ENCODE peak calls at places on chromosome 11, in four cellular contexts. One of them, this sample, is unnamed.
A peak's percentile ranks its signal among the peaks of the same experiment; 100 is the strongest.

GRCh38 chr11:57786436-57786835 is 24.8 kb downstream of the CTNND1 start:
- DNase-seq in WTC11: no peak
- DNase-seq in K562: no peak
- DNase-seq in HepG2: no peak
- DNase-seq in this sample: no peak

GRCh38 chr11:57648791-57649735 is 649 bp downstream of the YPEL4 start:
- DNase-seq in WTC11: peak; percentile 40
- DNase-seq in K562: no peak
- DNase-seq in HepG2: no peak
- DNase-seq in this sample: no peak

GRCh38 chr11:66820381-66820780 is 22.9 kb upstream of the RCE1 start:
- DNase-seq in WTC11: no peak
- DNase-seq in K562: no peak
- DNase-seq in HepG2: no peak
- DNase-seq in this sample: no peak

GRCh38 chr11:63686912-63687311 is 5.6 kb downstream of the RTN3 start:
- DNase-seq in WTC11: no peak
- DNase-seq in K562: no peak
- DNase-seq in HepG2: no peak
- DNase-seq in this sample: no peak

GRCh38 chr11:102864724-102865123 is 10.1 kb downstream of the MMP12 start:
- DNase-seq in WTC11: no peak
- DNase-seq in K562: no peak
- DNase-seq in HepG2: no peak
- DNase-seq in this sample: no peak

GRCh38 chr11:43992138-43992537 is 49.7 kb downstream of the C11orf96 start:
- DNase-seq in WTC11: no peak
- DNase-seq in K562: no peak
- DNase-seq in HepG2: no peak
- DNase-seq in this sample: no peak

GRCh38 chr11:77771135-77771534 is 49.4 kb downstream of the RSF1 start:
- DNase-seq in WTC11: no peak
- DNase-seq in K562: no peak
- DNase-seq in HepG2: no peak
- DNase-seq in this sample: no peak

GRCh38 chr11:15770798-15771414 is 585.4 kb downstream of the SOX6 start:
- DNase-seq in WTC11: peak; percentile 77
- DNase-seq in K562: peak; percentile 57
- DNase-seq in HepG2: peak; percentile 25
- DNase-seq in this sample: peak; percentile 29

GRCh38 chr11:74179234-74180126 is 8.4 kb downstream of the PPME1 start:
- DNase-seq in WTC11: no peak
- DNase-seq in K562: no peak
- DNase-seq in HepG2: no peak
- DNase-seq in this sample: no peak

GRCh38 chr11:93330446-93330984 is at the start of gene DEUP1:
- DNase-seq in WTC11: peak; percentile 50
- DNase-seq in K562: peak; percentile 75
- DNase-seq in HepG2: no peak
- DNase-seq in this sample: peak; percentile 2

GRCh38 chr11:67572747-67573419 is 10.7 kb upstream of the GSTP1 start:
- DNase-seq in WTC11: peak; percentile 71
- DNase-seq in K562: peak; percentile 64
- DNase-seq in HepG2: peak; percentile 69
- DNase-seq in this sample: no peak

GRCh38 chr11:19903620-19904069 is 191.0 kb downstream of the NAV2 start:
- DNase-seq in WTC11: peak; percentile 85
- DNase-seq in K562: peak; percentile 55
- DNase-seq in HepG2: peak; percentile 60
- DNase-seq in this sample: peak; percentile 75

GRCh38 chr11:35856756-35857155 is 87.1 kb upstream of the LDLRAD3 start:
- DNase-seq in WTC11: no peak
- DNase-seq in K562: no peak
- DNase-seq in HepG2: no peak
- DNase-seq in this sample: no peak

GRCh38 chr11:103883856-103884255 is 152.6 kb upstream of the DDI1 start:
- DNase-seq in WTC11: no peak
- DNase-seq in K562: no peak
- DNase-seq in HepG2: no peak
- DNase-seq in this sample: no peak

GRCh38 chr11:17412488-17413180 is 24.2 kb upstream of the KCNJ11 start:
- DNase-seq in WTC11: no peak
- DNase-seq in K562: no peak
- DNase-seq in HepG2: no peak
- DNase-seq in this sample: peak; percentile 29

GRCh38 chr11:4181780-4182721 is 87.5 kb downstream of the RRM1 start:
- DNase-seq in WTC11: peak; percentile 71
- DNase-seq in K562: peak; percentile 78
- DNase-seq in HepG2: peak; percentile 48
- DNase-seq in this sample: peak; percentile 78
- TF ChIP-seq NR3C1 in WTC11: no peak
- TF ChIP-seq NR3C1 in K562: no peak
- TF ChIP-seq NR3C1 in HepG2: no peak
- TF ChIP-seq NR3C1 in this sample: no peak

GRCh38 chr11:123145661-123146060 is 49.4 kb downstream of the CLMP start:
- DNase-seq in WTC11: no peak
- DNase-seq in K562: no peak
- DNase-seq in HepG2: no peak
- DNase-seq in this sample: no peak

GRCh38 chr11:123152951-123153350 is 42.1 kb downstream of the CLMP start:
- DNase-seq in WTC11: no peak
- DNase-seq in K562: no peak
- DNase-seq in HepG2: no peak
- DNase-seq in this sample: no peak

GRCh38 chr11:123150882-123151281 is 44.2 kb downstream of the CLMP start:
- DNase-seq in WTC11: no peak
- DNase-seq in K562: no peak
- DNase-seq in HepG2: no peak
- DNase-seq in this sample: no peak

GRCh38 chr11:123151366-123151765 is 43.7 kb downstream of the CLMP start:
- DNase-seq in WTC11: no peak
- DNase-seq in K562: no peak
- DNase-seq in HepG2: no peak
- DNase-seq in this sample: no peak
- TF ChIP-seq NR3C1 in WTC11: no peak
- TF ChIP-seq NR3C1 in K562: no peak
- TF ChIP-seq NR3C1 in HepG2: no peak
- TF ChIP-seq NR3C1 in this sample: no peak

GRCh38 chr11:34239465-34240149 is 118.2 kb downstream of the ABTB2 start:
- DNase-seq in WTC11: no peak
- DNase-seq in K562: no peak
- DNase-seq in HepG2: no peak
- DNase-seq in this sample: no peak

GRCh38 chr11:34242037-34242625 is 115.7 kb downstream of the ABTB2 start:
- DNase-seq in WTC11: no peak
- DNase-seq in K562: peak; percentile 90
- DNase-seq in HepG2: no peak
- DNase-seq in this sample: peak; percentile 65

GRCh38 chr11:34238966-34239365 is 118.8 kb downstream of the ABTB2 start:
- DNase-seq in WTC11: no peak
- DNase-seq in K562: no peak
- DNase-seq in HepG2: no peak
- DNase-seq in this sample: no peak

GRCh38 chr11:34238533-34238932 is 119.3 kb downstream of the ABTB2 start:
- DNase-seq in WTC11: no peak
- DNase-seq in K562: no peak
- DNase-seq in HepG2: no peak
- DNase-seq in this sample: no peak

DNA sequence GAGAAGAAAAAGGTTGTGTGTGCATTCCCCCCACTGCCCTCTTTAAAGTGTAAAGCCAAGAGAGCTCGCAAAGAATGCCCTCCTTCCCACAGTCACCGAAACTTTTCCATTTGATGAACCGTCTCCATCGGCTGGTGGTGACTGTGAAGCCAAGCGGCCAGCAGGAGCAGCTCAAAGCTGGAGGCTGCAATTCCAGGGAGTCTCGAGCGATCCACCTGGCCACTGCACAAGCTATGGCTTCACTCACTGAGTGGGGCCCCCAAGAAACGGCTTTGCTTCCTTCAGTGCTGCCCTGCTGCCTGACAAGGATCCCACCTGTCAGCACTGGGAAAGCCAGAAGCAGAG is 117.7 kb downstream of the ABTB2 start:
- DNase-seq in WTC11: no peak
- DNase-seq in K562: no peak
- DNase-seq in HepG2: no peak
- DNase-seq in this sample: no peak
- TF ChIP-seq NR3C1 in WTC11: no peak
- TF ChIP-seq NR3C1 in K562: no peak
- TF ChIP-seq NR3C1 in HepG2: no peak
- TF ChIP-seq NR3C1 in this sample: no peak

DNA sequence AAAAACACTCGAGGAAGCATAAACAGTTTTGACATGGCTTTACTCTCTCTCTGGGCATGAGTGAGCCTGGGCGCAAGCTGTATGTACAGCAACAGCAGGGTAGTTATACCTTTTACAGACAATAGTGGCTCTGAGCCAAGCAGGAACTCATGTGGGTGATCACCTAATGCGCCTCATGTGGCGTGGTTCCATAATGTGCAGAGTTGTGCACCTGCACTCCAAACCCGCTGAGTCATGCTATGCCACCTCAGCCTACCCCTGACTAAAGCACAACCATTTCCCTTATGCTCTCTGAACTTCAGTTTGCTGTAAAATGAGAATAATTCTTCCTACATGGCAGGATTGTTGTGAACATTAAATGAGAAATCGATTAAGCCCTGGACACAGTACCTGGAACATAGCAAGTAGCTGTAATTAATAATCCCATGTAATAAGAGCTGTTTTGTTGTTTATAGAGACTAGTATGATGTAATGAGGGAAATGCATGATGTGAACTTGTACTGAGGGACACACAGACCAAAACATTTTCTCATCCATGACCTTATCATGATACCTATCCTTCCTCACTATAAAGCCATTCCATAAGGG is 71.6 kb downstream of the CCDC34 start:
- DNase-seq in WTC11: peak; percentile 20
- DNase-seq in K562: no peak
- DNase-seq in HepG2: no peak
- DNase-seq in this sample: no peak
- TF ChIP-seq NR3C1 in WTC11: no peak
- TF ChIP-seq NR3C1 in K562: no peak
- TF ChIP-seq NR3C1 in HepG2: no peak
- TF ChIP-seq NR3C1 in this sample: no peak

DNA sequence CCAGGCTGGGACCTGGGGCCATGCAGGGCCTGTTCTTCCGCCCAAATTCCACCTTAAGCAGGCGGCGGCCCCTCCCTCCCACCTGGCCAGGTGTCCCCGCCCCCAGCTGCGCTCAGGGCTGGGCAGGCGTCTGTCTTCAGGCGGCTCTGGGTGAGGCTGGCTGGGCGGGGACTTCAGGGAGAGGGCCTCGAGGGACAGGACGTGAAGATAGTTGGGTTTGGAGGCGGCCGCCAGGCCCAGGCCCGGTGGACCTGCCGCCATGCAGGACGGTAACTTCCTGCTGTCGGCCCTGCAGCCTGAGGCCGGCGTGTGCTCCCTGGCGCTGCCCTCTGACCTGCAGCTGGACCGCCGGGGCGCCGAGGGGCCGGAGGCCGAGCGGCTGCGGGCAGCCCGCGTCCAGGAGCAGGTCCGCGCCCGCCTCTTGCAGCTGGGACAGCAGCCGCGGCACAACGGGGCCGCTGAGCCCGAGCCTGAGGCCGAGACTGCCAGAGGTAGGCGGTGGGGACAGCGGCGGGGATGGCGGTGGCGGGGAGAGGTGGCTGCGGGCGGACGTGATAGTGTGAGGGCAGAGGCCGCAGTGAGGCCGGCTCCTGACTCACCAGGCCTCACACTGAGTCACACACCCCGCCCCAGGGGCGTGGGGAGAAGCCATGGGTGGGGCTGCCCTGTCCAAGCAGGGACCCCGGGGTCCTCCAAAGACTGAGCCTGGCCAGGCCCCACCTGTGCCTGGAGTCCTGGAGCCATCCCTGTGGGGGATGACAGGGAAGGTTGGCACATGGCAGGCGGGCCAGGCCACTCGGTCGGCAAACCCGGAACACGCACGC is at the start of gene PKP3:
- DNase-seq in WTC11: peak; percentile 75
- DNase-seq in K562: peak; percentile 89
- DNase-seq in HepG2: peak; percentile 37
- DNase-seq in this sample: peak; percentile 80
- TF ChIP-seq NR3C1 in WTC11: no peak
- TF ChIP-seq NR3C1 in K562: no peak
- TF ChIP-seq NR3C1 in HepG2: no peak
- TF ChIP-seq NR3C1 in this sample: no peak

GRCh38 chr11:117490019-117490679 is 162.5 kb downstream of the CEP164 start:
- DNase-seq in WTC11: no peak
- DNase-seq in K562: no peak
- DNase-seq in HepG2: no peak
- DNase-seq in this sample: no peak

GRCh38 chr11:117492578-117493251 is 165.1 kb downstream of the CEP164 start:
- DNase-seq in WTC11: peak; percentile 59
- DNase-seq in K562: no peak
- DNase-seq in HepG2: no peak
- DNase-seq in this sample: no peak

GRCh38 chr11:117486059-117486458 is 158.4 kb downstream of the CEP164 start:
- DNase-seq in WTC11: no peak
- DNase-seq in K562: no peak
- DNase-seq in HepG2: no peak
- DNase-seq in this sample: no peak

GRCh38 chr11:117490911-117491310 is 163.3 kb downstream of the CEP164 start:
- DNase-seq in WTC11: no peak
- DNase-seq in K562: no peak
- DNase-seq in HepG2: no peak
- DNase-seq in this sample: no peak

DNA sequence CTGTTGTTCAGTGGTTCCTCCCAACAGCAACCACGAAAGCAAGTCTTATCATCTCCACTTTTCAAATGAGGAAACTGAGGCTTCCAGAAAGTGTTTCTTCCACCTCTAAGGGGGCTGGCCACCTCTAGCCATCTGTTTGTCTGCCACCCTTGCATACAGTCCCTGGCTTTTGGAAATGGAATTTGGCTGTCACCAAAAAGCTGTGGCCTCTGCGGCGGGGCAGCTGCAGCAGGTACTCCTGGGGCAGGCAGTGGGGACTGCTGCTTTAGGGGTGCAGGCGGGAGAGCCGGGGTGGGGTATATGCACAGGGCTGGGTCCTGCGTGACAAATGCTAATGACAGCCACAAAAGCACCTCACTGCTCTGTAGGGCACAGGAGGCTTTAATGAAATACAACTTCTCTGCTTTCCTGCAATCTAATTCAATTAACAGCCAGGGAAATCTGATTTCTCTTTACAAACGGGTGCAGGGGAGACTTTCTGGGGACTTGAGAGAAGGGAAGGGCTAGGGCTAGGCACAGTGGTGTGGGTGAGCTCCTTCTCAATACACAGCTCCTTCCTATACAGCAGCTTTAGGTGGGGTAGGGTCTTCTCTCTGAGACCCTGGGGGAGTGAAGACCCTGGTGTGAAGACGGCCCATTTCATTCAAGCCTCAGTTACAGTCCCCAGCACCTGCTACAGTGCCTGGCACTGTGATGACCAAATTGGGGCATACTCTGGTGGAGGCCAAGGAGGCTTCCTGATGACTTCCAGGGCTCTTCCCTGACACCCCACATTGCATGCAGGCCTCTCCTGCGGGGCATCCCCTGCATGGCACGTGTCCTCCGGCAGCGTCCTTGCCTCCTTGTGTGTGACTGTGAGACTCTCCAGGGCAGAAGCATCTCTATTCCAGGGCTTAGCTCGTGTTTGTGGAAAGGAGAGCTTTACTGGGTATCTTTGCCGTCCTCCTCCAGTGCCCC is 161.6 kb downstream of the CEP164 start:
- DNase-seq in WTC11: no peak
- DNase-seq in K562: no peak
- DNase-seq in HepG2: no peak
- DNase-seq in this sample: no peak
- TF ChIP-seq NR3C1 in WTC11: no peak
- TF ChIP-seq NR3C1 in K562: no peak
- TF ChIP-seq NR3C1 in HepG2: no peak
- TF ChIP-seq NR3C1 in this sample: no peak